ENCODE peak calls at places on chromosomes 3 and 15, in nine cellular contexts. C is amygdala; J is NCI-H748 treated with DMSO at 0.1 percent for 48 hours; A is T1000; R is fibroblast of gingiva; D is GM03348; E is activated CD4-positive, alpha-beta memory T cell treated with anti-CD3 and anti-CD28 coated beads, Interleukin-2, amount 10 ng/mL, durations not matched to agents 7 days and 5 days; Y is activated T-cell treated with anti-CD3 and anti-CD28 coated beads for 4 hours; N is GM23338. B is an unnamed sample.

GRCh38 chr15:81256916-81257315 is 60.2 kb downstream of the IL16 start:
- DNase-seq in D (peak; percentile 72), R (peak; percentile 54), Y (no peak), N (peak; percentile 51), C (no peak), E (no peak), A (no peak), J (no peak), B (no peak)

GRCh38 chr15:60003243-60004018 is 680 bp upstream of the FOXB1 start:
- DNase-seq in C (no peak), A (no peak), R (no peak), Y (no peak), D (no peak), E (peak; percentile 34), N (no peak), J (no peak), B (no peak)

GRCh38 chr3:181921220-181921619 is 209.5 kb downstream of the SOX2 start:
- DNase-seq in D (no peak), C (no peak), N (no peak), E (no peak), J (no peak), A (no peak), R (no peak), Y (no peak), B (peak; percentile 3)

GRCh38 chr15:74857082-74857655 is 14.2 kb upstream of the ULK3 start:
- DNase-seq in A (no peak), Y (no peak), D (no peak), R (no peak), N (no peak), C (no peak), J (no peak), E (no peak), B (peak; percentile 33)

GRCh38 chr3:177106184-177106583 is 91.1 kb downstream of the TBL1XR1 start:
- DNase-seq in E (no peak), R (no peak), N (no peak), J (peak; percentile 15), D (no peak), C (no peak), Y (no peak), A (no peak), B (no peak)

GRCh38 chr3:195876297-195877031 is 31.9 kb downstream of the TNK2 start:
- DNase-seq in R (no peak), D (no peak), J (no peak), A (no peak), N (no peak), E (peak; percentile 52), C (no peak), Y (no peak), B (no peak)

GRCh38 chr15:59059076-59059597 is 45.8 kb upstream of the CCNB2 start:
- DNase-seq in C (no peak), A (no peak), D (no peak), Y (no peak), R (no peak), N (no peak), E (no peak), J (no peak), B (no peak)

GRCh38 chr3:39762537-39762936 is 46.9 kb upstream of the MYRIP start:
- DNase-seq in Y (no peak), D (no peak), R (no peak), A (no peak), J (no peak), E (no peak), N (no peak), C (no peak), B (no peak)

GRCh38 chr15:65612616-65612946 is 1.6 kb upstream of the INTS14 start:
- DNase-seq in Y (no peak), R (peak; percentile 10), N (no peak), D (peak; percentile 14), A (no peak), E (no peak), J (no peak), C (no peak), B (no peak)

GRCh38 chr15:75573001-75573400 is 6.1 kb downstream of the PTPN9 start:
- DNase-seq in R (peak; percentile 40), C (no peak), A (no peak), Y (no peak), D (peak; percentile 57), E (no peak), N (no peak), J (no peak), B (no peak)

GRCh38 chr3:51710631-51711351 is 3.9 kb downstream of the GRM2 start:
- DNase-seq in C (no peak), N (peak; percentile 64), A (no peak), R (no peak), Y (no peak), D (no peak), E (peak; percentile 15), J (no peak), B (no peak)

GRCh38 chr3:71397046-71397445 is 186.5 kb downstream of the FOXP1 start:
- DNase-seq in C (no peak), E (no peak), R (peak; percentile 8), J (no peak), A (no peak), D (peak; percentile 25), N (peak; percentile 76), Y (no peak), B (no peak)

GRCh38 chr3:28922376-28922775 is 358.5 kb upstream of the RBMS3 start:
- DNase-seq in N (no peak), Y (no peak), C (no peak), E (no peak), J (no peak), D (no peak), A (no peak), R (no peak), B (no peak)

GRCh38 chr3:22587446-22587845 is 615.7 kb upstream of the UBE2E2 start:
- DNase-seq in N (peak; percentile 4), J (no peak), R (no peak), E (no peak), D (no peak), A (no peak), Y (no peak), C (no peak), B (no peak)

GRCh38 chr3:59052803-59053411 is 3.1 kb upstream of the CFAP20DC start:
- DNase-seq in Y (no peak), D (peak; percentile 48), A (peak; percentile 13), J (no peak), N (peak; percentile 77), E (no peak), R (peak; percentile 34), C (no peak), B (no peak)

GRCh38 chr15:65084500-65085206 is 8.1 kb downstream of the KBTBD13 start:
- DNase-seq in Y (no peak), E (no peak), R (no peak), D (no peak), A (no peak), J (no peak), N (no peak), C (no peak), B (no peak)

GRCh38 chr3:149576071-149576564 is 81.7 kb downstream of the WWTR1 start:
- DNase-seq in Y (no peak), A (peak; percentile 74), D (peak; percentile 83), C (no peak), N (peak; percentile 62), R (peak; percentile 93), E (no peak), J (no peak), B (no peak)

GRCh38 chr15:34011476-34011875 is 27.5 kb downstream of the AVEN start:
- DNase-seq in A (no peak), E (no peak), C (no peak), Y (no peak), R (no peak), N (no peak), J (no peak), D (no peak), B (no peak)

GRCh38 chr15:59340325-59340724 is 32.3 kb downstream of the MYO1E start:
- DNase-seq in J (no peak), C (no peak), R (peak; percentile 30), E (no peak), D (no peak), N (no peak), Y (no peak), A (no peak), B (no peak)

GRCh38 chr15:25066708-25067107 is 111.9 kb downstream of the SNRPN start:
- DNase-seq in D (no peak), C (no peak), R (no peak), E (no peak), A (no peak), N (no peak), J (no peak), Y (no peak), B (no peak)

GRCh38 chr15:87792250-87793030 is 464.1 kb downstream of the NTRK3 start:
- DNase-seq in D (no peak), R (no peak), N (no peak), E (no peak), C (no peak), J (no peak), A (no peak), Y (no peak), B (no peak)

GRCh38 chr3:104990758-104991157 is 376.0 kb upstream of the ALCAM start:
- DNase-seq in E (no peak), C (no peak), D (no peak), J (no peak), A (no peak), N (no peak), Y (no peak), R (no peak), B (no peak)

GRCh38 chr15:70182858-70183695 is 85.4 kb upstream of the TLE3 start:
- DNase-seq in C (no peak), D (no peak), A (no peak), E (no peak), N (peak; percentile 57), Y (no peak), R (no peak), J (no peak), B (no peak)

GRCh38 chr15:42494998-42495360 is 455 bp upstream of the SNAP23 start:
- DNase-seq in D (peak; percentile 68), R (peak; percentile 66), Y (peak; percentile 14), N (peak; percentile 36), C (peak; percentile 50), J (no peak), E (no peak), A (no peak), B (no peak)

GRCh38 chr3:28912120-28912885 is 368.6 kb upstream of the RBMS3 start:
- DNase-seq in J (no peak), Y (no peak), E (no peak), D (no peak), N (no peak), A (no peak), C (no peak), R (no peak), B (no peak)

GRCh38 chr3:44612678-44613077 is 12.2 kb upstream of the ZNF197 start:
- DNase-seq in Y (no peak), C (no peak), E (no peak), R (no peak), N (no peak), A (no peak), D (no peak), J (no peak), B (no peak)

GRCh38 chr15:86735244-86736040 is 655.8 kb downstream of the AGBL1 start:
- DNase-seq in N (no peak), A (no peak), E (no peak), Y (no peak), D (no peak), C (no peak), R (no peak), J (peak; percentile 80), B (no peak)

GRCh38 chr15:73947651-73948050 is 21.4 kb downstream of the LOXL1 start:
- DNase-seq in C (no peak), Y (no peak), D (no peak), E (no peak), N (no peak), J (no peak), A (no peak), R (no peak), B (no peak)

GRCh38 chr3:33240261-33240660 is 21.7 kb upstream of the SUSD5 start:
- DNase-seq in A (no peak), J (no peak), Y (no peak), N (no peak), R (peak; percentile 64), C (no peak), D (no peak), E (no peak), B (no peak)

GRCh38 chr15:95850837-95851236 is 479.7 kb upstream of the NR2F2 start:
- DNase-seq in A (no peak), R (no peak), Y (no peak), E (no peak), N (no peak), J (no peak), D (no peak), C (no peak), B (no peak)

GRCh38 chr3:182740710-182741109 is 52.6 kb upstream of the ATP11B start:
- DNase-seq in E (no peak), Y (no peak), D (no peak), J (no peak), A (no peak), R (no peak), N (no peak), C (no peak), B (no peak)

B was measured in naive B cell.